ENCODE peak calls at places on chromosomes 6 and 20, in nine cellular contexts. S is foreskin fibroblast; M is T-helper 1 cell; F is AG10803; A is RWPE1; V is cardiac fibroblast; Q is Kasumi-1; O is COR-L47; W is stimulated activated CD4-positive, alpha-beta T cell treated with anti-CD3 and anti-CD28 coated beads, Interleukin-2, amount 100 ng/mL, for 48 hours. D is an unnamed sample.

GRCh38 chr20:571754-572331 is 28.3 kb upstream of the CSNK2A1 start:
- DNase-seq in S (no peak), M (no peak), F (peak), A (no peak), V (peak), Q (no peak), O (no peak), W (no peak), D (peak)

GRCh38 chr6:4187480-4187879 is 52.1 kb upstream of the ECI2 start:
- DNase-seq in S (no peak), M (no peak), F (no peak), A (no peak), V (no peak), Q (no peak), O (no peak), W (no peak), D (no peak)

GRCh38 chr20:43916073-43916874 is 1.6 kb downstream of the TOX2 start:
- DNase-seq in S (no peak), M (no peak), F (peak), A (no peak), V (peak), Q (no peak), O (no peak), W (no peak), D (no peak)

GRCh38 chr6:94254689-94255088 is 835.3 kb upstream of the EPHA7 start:
- DNase-seq in S (no peak), M (no peak), F (no peak), A (no peak), V (no peak), Q (no peak), O (no peak), W (no peak), D (no peak)

GRCh38 chr6:335572-335971 is 43.3 kb downstream of the DUSP22 start:
- DNase-seq in S (no peak), M (no peak), F (no peak), A (no peak), V (no peak), Q (no peak), O (no peak), W (no peak), D (no peak)

GRCh38 chr6:162960674-162961457 is 233.1 kb downstream of the PACRG start:
- DNase-seq in S (no peak), M (no peak), F (peak), A (no peak), V (no peak), Q (no peak), O (no peak), W (no peak), D (no peak)

GRCh38 chr20:9989066-9989724 is 45.6 kb upstream of the ANKEF1 start:
- DNase-seq in S (peak), M (no peak), F (peak), A (no peak), V (peak), Q (peak), O (no peak), W (no peak), D (peak)

GRCh38 chr6:56051199-56051598 is 175.8 kb upstream of the BMP5 start:
- DNase-seq in S (no peak), M (no peak), F (no peak), A (no peak), V (no peak), Q (no peak), O (no peak), W (no peak), D (no peak)

GRCh38 chr6:12545837-12546658 is 170.5 kb upstream of the PHACTR1 start:
- DNase-seq in S (peak), M (no peak), F (peak), A (peak), V (peak), Q (no peak), O (no peak), W (no peak), D (peak)

GRCh38 chr20:44678247-44678646 is 26.7 kb upstream of the ADA start:
- DNase-seq in S (no peak), M (no peak), F (no peak), A (peak), V (no peak), Q (no peak), O (no peak), W (no peak), D (no peak)

D was measured in hepatic stellate cell.